ENCODE peak calls at places on chromosomes 4 and X, in four cellular contexts. T is lower lobe of right lung, B is fibroblast of lung, Q is K562. E is an unnamed sample. For H3K4me1, the result is how much of the 10 kb centered on the place peaks cover.

GRCh38 chr4:55546633-55547460 is at the start of gene CLOCK:
- DNase-seq in B (peak), T (peak), Q (peak), E (peak)

GRCh38 chr4:173242466-173243250 is 74.0 kb downstream of the GALNT7 start:
- DNase-seq in T (no peak), B (no peak), Q (no peak), E (no peak)

GRCh38 chr4:27098034-27098433 is 237.4 kb downstream of the STIM2 start:
- DNase-seq in T (no peak), B (no peak), Q (no peak), E (no peak)

GRCh38 chrX:143853488-143853887 is 30.4 kb upstream of the UBE2NL start:
- DNase-seq in B (peak), Q (no peak), T (no peak), E (no peak)

GRCh38 chrX:7068939-7069367 is 78.6 kb upstream of the STS start:
- DNase-seq in T (no peak), Q (no peak), B (no peak), E (peak)

GRCh38 chr4:10715696-10716095 is 31.1 kb upstream of the CLNK start:
- DNase-seq in B (peak), T (no peak), Q (no peak), E (no peak)

GRCh38 chr4:82522472-82522871 is 39.3 kb downstream of the TMEM150C start:
- DNase-seq in T (no peak), Q (no peak), B (no peak), E (no peak)

GRCh38 chr4:71126719-71127118 is 133.3 kb downstream of the DCK start:
- DNase-seq in Q (no peak), B (peak), T (no peak), E (no peak)

GRCh38 chrX:154433605-154434004 is 3.3 kb upstream of the GDI1 start:
- DNase-seq in B (no peak), T (no peak), Q (no peak), E (no peak)

GRCh38 chrX:16651422-16651821 is 1.5 kb downstream of the S100G start:
- DNase-seq in Q (no peak), B (no peak), T (no peak), E (no peak)

GRCh38 chr4:79132826-79133225 is 193.0 kb downstream of the NAA11 start:
- DNase-seq in Q (no peak), T (no peak), B (no peak), E (no peak)

GRCh38 chr4:70251250-70251944 is 9.0 kb downstream of the CSN3 start:
- DNase-seq in Q (no peak), T (no peak), B (no peak), E (no peak)

GRCh38 chrX:135977611-135978010 is 3.8 kb upstream of the MMGT1 start:
- DNase-seq in B (peak), T (no peak), Q (no peak), E (no peak)

GRCh38 chrX:53681661-53682060 is 4.9 kb downstream of the HUWE1 start:
- DNase-seq in T (no peak), B (peak), Q (no peak), E (no peak)

GRCh38 chr4:3382251-3382650 is 59.5 kb upstream of the HGFAC start:
- DNase-seq in Q (no peak), B (no peak), T (no peak), E (no peak)

GRCh38 chr4:72959411-72959810 is 110.1 kb downstream of the COX18 start:
- DNase-seq in T (no peak), B (no peak), Q (no peak), E (no peak)

GRCh38 chr4:58561170-58561569 is 1451.0 kb upstream of the IGFBP7 start:
- DNase-seq in Q (no peak), T (no peak), B (no peak), E (no peak)
- H3K4me1 ChIP-seq in Q (under half), T (under half), B (under half), E (under half)

GRCh38 chrX:19885732-19886131 is 1.7 kb downstream of the SH3KBP1 start:
- DNase-seq in B (no peak), T (no peak), Q (no peak), E (no peak)
- H3K4me1 ChIP-seq in B (under half), T (under half), Q (under half), E (under half)

GRCh38 chr4:148026022-148026421 is 294.1 kb downstream of the ARHGAP10 start:
- DNase-seq in T (no peak), B (peak), Q (no peak), E (no peak)

GRCh38 chr4:148021706-148022105 is 289.8 kb downstream of the ARHGAP10 start:
- DNase-seq in B (no peak), T (no peak), Q (no peak), E (no peak)

GRCh38 chr4:148022975-148023374 is 291.1 kb downstream of the ARHGAP10 start:
- DNase-seq in B (no peak), T (no peak), Q (no peak), E (no peak)

GRCh38 chr4:148017801-148018200 is 285.9 kb downstream of the ARHGAP10 start:
- DNase-seq in B (peak), T (no peak), Q (no peak), E (no peak)

GRCh38 chr4:148023782-148024181 is 291.9 kb downstream of the ARHGAP10 start:
- DNase-seq in T (no peak), B (no peak), Q (no peak), E (no peak)
- H3K4me1 ChIP-seq in T (under half), B (under half), Q (under half), E (under half)

GRCh38 chr4:8443801-8444200 is 3.2 kb downstream of the TRMT44 start:
- DNase-seq in B (no peak), T (no peak), Q (no peak), E (no peak)

GRCh38 chr4:8440491-8441311 is at the start of the genes ACOX3 and TRMT44:
- DNase-seq in T (peak), B (peak), Q (peak), E (peak)

GRCh38 chr4:8442596-8443358 is 2.2 kb downstream of the TRMT44 start:
- DNase-seq in T (no peak), Q (no peak), B (no peak), E (no peak)

GRCh38 chr4:8439914-8440490 is 521 bp downstream of the ACOX3 start:
- DNase-seq in T (no peak), B (no peak), Q (peak), E (no peak)

GRCh38 chr4:8441499-8442091 is 1.0 kb downstream of the TRMT44 start:
- DNase-seq in T (no peak), B (no peak), Q (no peak), E (no peak)
- H3K4me1 ChIP-seq in T (half or more), B (under half), Q (under half), E (under half)

GRCh38 chr4:76952631-76953587 is 3.4 kb downstream of the SEPTIN11 start:
- DNase-seq in B (no peak), T (no peak), Q (no peak), E (no peak)

GRCh38 chr4:76951333-76952033 is 1.9 kb downstream of the SEPTIN11 start:
- DNase-seq in B (peak), T (no peak), Q (no peak), E (no peak)

GRCh38 chr4:76950846-76951321 is 1.3 kb downstream of the SEPTIN11 start:
- DNase-seq in T (peak), Q (peak), B (peak), E (peak)

GRCh38 chr4:76950052-76950845 is 697 bp downstream of the SEPTIN11 start:
- DNase-seq in T (peak), Q (peak), B (peak), E (peak)

GRCh38 chr4:76952071-76952470 is 2.5 kb downstream of the SEPTIN11 start:
- DNase-seq in T (no peak), B (no peak), Q (peak), E (no peak)
- H3K4me1 ChIP-seq in T (under half), B (under half), Q (under half), E (under half)

DNA sequence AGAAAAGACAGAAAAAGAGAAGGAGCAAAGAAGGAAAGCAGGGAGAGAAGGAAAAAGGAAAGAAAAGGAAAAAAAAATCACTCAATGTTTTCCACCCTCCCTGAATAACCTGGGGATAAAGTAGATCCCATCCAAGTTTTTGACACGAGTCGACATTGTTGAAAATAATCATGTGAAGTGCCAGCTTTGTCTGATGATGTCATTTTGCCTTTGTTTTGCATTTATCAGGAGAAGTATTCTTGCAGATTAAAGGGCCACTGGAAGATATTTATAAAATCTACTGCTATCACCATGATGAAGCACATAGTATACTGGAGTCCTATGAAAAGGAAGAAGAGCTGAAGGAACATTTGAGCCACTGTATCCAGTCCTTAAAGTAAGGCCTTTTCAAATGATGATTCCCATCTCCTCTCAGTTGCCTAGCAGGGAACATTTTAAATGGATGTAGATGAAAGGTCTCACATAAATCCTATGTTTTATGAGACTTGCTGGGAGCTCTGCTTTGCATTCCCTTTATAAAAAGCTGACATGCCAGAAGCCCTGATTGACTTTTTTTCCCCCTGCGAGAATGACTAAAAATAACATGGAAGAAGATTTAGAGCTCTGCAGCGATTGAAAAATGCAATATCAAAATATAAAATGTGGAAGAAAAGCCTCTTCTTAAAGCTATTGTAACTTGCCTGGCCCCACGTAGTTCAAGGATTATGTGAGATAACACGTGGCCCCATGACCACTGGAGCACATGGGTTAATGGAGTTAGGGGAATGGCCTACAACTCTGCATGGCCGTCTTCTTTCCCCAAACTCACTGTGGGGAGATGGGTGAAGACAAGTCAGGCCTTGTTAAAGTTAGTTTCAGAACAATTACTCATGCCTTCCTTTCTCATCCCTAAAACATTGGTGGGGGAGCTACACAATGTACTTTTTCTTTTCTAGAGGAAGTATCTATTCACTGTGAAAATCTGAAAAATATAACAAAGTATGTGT is 77.5 kb downstream of the INTS12 start:
- DNase-seq in B (no peak), T (no peak), Q (no peak), E (no peak)
- H3K4me1 ChIP-seq in B (under half), T (under half), Q (under half), E (under half)

DNA sequence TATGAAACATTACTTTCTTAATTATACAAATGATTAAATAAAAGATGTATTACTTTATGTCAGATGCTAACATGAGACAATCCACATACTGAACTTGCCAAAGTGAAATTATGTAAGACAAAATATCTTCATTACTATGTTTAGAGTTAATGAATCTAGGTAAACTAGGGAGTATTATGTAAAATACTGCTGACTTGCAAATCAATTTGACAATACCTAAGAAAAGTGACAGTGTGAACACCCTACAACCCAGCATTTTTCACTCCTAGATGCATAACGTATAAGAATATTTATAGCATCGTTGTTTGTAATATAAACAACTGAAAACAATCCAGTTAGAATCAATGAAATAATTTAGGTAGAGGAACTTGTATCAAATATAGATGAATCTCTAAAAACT is 546.3 kb downstream of the MAGEB5 start:
- DNase-seq in Q (no peak), B (no peak), T (no peak), E (no peak)
- H3K4me1 ChIP-seq in Q (under half), B (under half), T (under half), E (under half)

DNA sequence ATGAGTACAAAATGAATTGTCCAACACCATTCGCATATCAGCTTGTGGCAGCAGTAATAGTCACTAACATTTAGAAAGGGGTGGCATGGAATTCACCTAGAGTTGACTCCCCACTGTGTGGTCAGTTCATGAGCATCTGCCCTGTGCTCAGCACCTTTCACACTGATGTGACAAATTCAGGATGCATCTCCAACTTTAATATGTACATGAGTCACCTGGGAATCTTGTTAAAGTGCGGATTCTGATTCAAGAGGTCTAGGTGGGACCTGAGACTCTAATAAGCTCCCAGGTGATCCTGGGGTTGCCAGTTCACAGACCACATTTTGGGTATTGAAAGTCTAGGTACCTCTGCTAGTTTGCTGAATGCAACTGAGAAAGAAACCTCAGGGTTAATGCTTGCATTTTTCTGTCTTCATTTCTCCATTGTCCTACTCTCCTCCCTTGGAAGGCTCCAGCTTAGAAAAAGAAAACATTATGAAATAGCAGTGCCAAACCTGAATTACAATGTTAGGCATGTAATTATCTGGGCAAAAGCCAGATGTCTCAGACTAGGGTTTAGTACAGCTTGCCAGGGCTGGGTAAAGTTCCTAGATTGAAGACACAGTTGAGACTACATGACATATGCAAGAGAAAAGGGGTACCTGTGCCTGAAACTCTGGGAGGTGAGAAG is 32.7 kb downstream of the TMSB4X start:
- DNase-seq in B (peak), T (no peak), Q (no peak), E (no peak)
- H3K4me1 ChIP-seq in B (under half), T (under half), Q (under half), E (under half)

E was measured in SK-N-SH.